ENCODE peak calls at places on chromosomes 6 and 20, in seven cellular contexts. R is mammary epithelial cell, P is sigmoid colon, S is ovary, F is cardiac muscle cell, D is psoas muscle, J is IMR-90. H is an unnamed sample. For H3K36me3 and H3K4me1, the result is how much of the 10 kb centered on the place peaks cover.

GRCh38 chr6:130967502-130968469 is 95.3 kb downstream of the EPB41L2 start:
- DNase-seq in F (no peak), R (no peak), S (no peak), D (no peak), P (no peak), J (peak), H (peak)

GRCh38 chr6:41462980-41463930 is 82.9 kb upstream of the FOXP4 start:
- DNase-seq in F (peak), D (peak), P (peak), J (peak), R (peak), S (peak), H (peak)

GRCh38 chr6:12538881-12539357 is 177.6 kb upstream of the PHACTR1 start:
- DNase-seq in S (peak), R (no peak), P (no peak), J (no peak), D (peak), F (peak), H (peak)

GRCh38 chr6:75349262-75349984 is 64.8 kb upstream of the TMEM30A start:
- DNase-seq in D (peak), J (peak), R (no peak), F (peak), P (no peak), S (peak), H (peak)

GRCh38 chr6:64145658-64146057 is 510.1 kb downstream of the PHF3 start:
- DNase-seq in S (no peak), J (no peak), P (no peak), R (no peak), D (no peak), F (no peak), H (no peak)

GRCh38 chr6:153216789-153217188 is 85.7 kb upstream of the RGS17 start:
- DNase-seq in J (no peak), F (no peak), P (no peak), D (no peak), R (no peak), S (no peak), H (no peak)

GRCh38 chr6:90078513-90079289 is 184.4 kb downstream of the GJA10 start:
- DNase-seq in P (no peak), F (peak), D (no peak), R (no peak), S (no peak), J (no peak), H (no peak)

GRCh38 chr6:79280756-79281155 is 46.3 kb upstream of the HMGN3 start:
- DNase-seq in P (no peak), D (no peak), S (no peak), R (no peak), F (no peak), J (no peak), H (no peak)

GRCh38 chr20:50582092-50582491 is 71.9 kb downstream of the PTPN1 start:
- DNase-seq in D (no peak), S (peak), P (no peak), F (no peak), J (no peak), R (no peak), H (no peak)

GRCh38 chr6:161486903-161487531 is 213.2 kb upstream of the AGPAT4 start:
- DNase-seq in R (peak), P (no peak), J (no peak), D (no peak), S (no peak), F (no peak), H (no peak)

GRCh38 chr20:24917797-24918578 is 31.1 kb upstream of the CST7 start:
- DNase-seq in D (peak), F (peak), S (peak), P (no peak), R (peak), J (peak), H (peak)

GRCh38 chr20:24743641-24744040 is 205.4 kb upstream of the CST7 start:
- DNase-seq in S (no peak), D (no peak), F (no peak), P (no peak), J (no peak), R (no peak), H (no peak)

GRCh38 chr6:18168264-18168663 is 13.0 kb downstream of the KDM1B start:
- DNase-seq in F (no peak), S (no peak), R (no peak), J (no peak), P (no peak), D (no peak), H (no peak)
- H3K36me3 ChIP-seq in F (under half), S (under half), R (under half), J (under half), P (under half), D (under half), H (under half)

DNA sequence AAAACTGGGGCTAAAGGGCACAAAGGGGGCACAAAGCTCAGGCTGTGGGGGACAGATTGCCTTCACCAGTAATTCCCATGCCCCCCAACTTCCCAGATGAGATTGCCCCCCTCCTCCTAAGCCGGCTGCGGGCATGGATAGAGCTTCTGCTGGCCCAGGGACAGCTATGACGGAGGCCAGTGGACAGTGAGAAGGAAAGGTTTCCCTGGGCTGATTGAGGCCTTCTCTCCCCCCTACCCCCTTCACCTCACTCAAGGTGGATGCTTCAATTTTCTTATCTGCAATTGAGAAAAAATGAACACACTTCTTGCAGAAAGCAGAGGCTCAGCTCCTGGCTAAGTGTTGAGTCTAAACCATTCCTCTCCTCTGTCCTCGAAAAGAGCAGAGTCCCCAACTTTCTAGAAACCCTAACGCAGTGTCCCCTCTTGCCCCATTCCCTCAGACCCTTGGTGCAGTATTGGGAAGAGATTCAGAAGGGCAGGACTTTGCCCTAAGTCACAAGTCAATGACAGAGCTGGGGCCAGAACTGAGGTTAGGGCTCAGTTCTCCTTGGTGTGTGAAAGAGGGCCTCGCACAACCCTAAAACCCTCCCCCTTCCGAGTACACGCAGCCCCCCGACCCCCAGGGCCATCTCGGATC is 808 bp downstream of the SDC4 start:
- DNase-seq in D (no peak), R (no peak), F (no peak), J (no peak), S (no peak), P (peak), H (no peak)
- H3K27ac ChIP-seq in D (peak), R (peak), F (peak), J (peak), S (peak), P (peak), H (peak)

DNA sequence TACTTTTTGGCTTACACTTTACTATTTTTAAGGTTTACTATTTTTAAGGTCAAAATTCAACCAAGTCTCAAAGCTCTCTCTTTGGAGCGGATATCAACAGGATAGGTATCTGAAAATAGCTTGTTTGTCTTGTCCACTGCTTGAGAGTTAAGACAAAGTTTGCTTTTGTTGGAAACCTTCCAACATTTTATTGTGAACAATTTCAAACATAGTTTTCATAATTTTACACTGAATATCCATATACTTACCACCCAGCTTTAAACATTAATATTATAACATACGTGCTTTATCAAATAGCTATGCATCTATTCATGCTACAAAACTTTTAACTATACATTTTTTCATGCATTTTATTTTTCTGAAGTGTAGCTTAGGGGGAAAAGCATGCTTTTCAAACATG is 109.9 kb downstream of the FYN start:
- DNase-seq in R (no peak), S (no peak), P (no peak), D (no peak), J (peak), F (no peak), H (peak)
- H3K4me1 ChIP-seq in R (under half), S (under half), P (half or more), D (under half), J (under half), F (half or more), H (under half)

GRCh38 chr6:28907394-28907793 is 16.4 kb downstream of the TRIM27 start:
- DNase-seq in J (peak), F (peak), R (peak), D (no peak), S (no peak), P (no peak), H (no peak)
- H3K36me3 ChIP-seq in J (half or more), F (half or more), R (half or more), D (under half), S (under half), P (half or more), H (half or more)